ENCODE peak calls at places on chromosomes 12 and 14, in four cellular contexts. K is H1, Z is neuronal stem cell, T is mesenchymal stem cell. Y is an unnamed sample.

GRCh38 chr14:77458249-77458950 is 507 bp downstream of the AHSA1 start:
- DNase-seq in K (no peak), Z (no peak), T (peak; percentile 63), Y (peak; percentile 54)

GRCh38 chr14:54767450-54767849 is 135.2 kb downstream of the GCH1 start:
- DNase-seq in K (no peak), Z (no peak), T (no peak), Y (no peak)

GRCh38 chr12:124774054-124774461 is 89.6 kb downstream of the SCARB1 start:
- DNase-seq in K (no peak), Z (no peak), T (peak; percentile 36), Y (peak; percentile 67)

GRCh38 chr14:72894323-72894622 is 372 bp upstream of the DPF3 start:
- DNase-seq in K (no peak), Z (no peak), T (no peak), Y (no peak)

GRCh38 chr12:118055865-118056773 is 4.9 kb downstream of the WSB2 start:
- DNase-seq in K (no peak), Z (no peak), T (no peak), Y (no peak)

GRCh38 chr14:99718031-99718810 is 34.1 kb downstream of the CYP46A1 start:
- DNase-seq in K (no peak), Z (no peak), T (no peak), Y (no peak)

GRCh38 chr14:89719371-89720075 is 235.0 kb downstream of the EFCAB11 start:
- DNase-seq in K (no peak), Z (no peak), T (no peak), Y (no peak)

GRCh38 chr14:33848706-33849454 is 102.0 kb downstream of the EGLN3 start:
- DNase-seq in K (peak; percentile 86), Z (peak; percentile 85), T (peak; percentile 75), Y (peak; percentile 73)

GRCh38 chr12:77102123-77102522 is 36.8 kb upstream of the E2F7 start:
- DNase-seq in K (no peak), Z (no peak), T (no peak), Y (no peak)

GRCh38 chr12:68001486-68002466 is 12.5 kb downstream of the IFNG-AS1 start:
- DNase-seq in K (no peak), Z (no peak), T (peak; percentile 9), Y (no peak)

GRCh38 chr14:98234208-98234607 is 1037.8 kb downstream of the BCL11B start:
- DNase-seq in K (no peak), Z (no peak), T (no peak), Y (no peak)

GRCh38 chr12:55068416-55069010 is 48.7 kb downstream of the NEUROD4 start:
- DNase-seq in K (no peak), Z (peak; percentile 73), T (peak; percentile 49), Y (peak; percentile 83)

GRCh38 chr12:19120795-19121194 is 8.7 kb upstream of the PLEKHA5 start:
- DNase-seq in K (no peak), Z (no peak), T (peak; percentile 38), Y (peak; percentile 78)

GRCh38 chr14:32074887-32075572 is 2.1 kb upstream of the ARHGAP5 start:
- DNase-seq in K (no peak), Z (no peak), T (no peak), Y (no peak)

GRCh38 chr12:67394600-67394999 is 125.4 kb downstream of the CAND1 start:
- DNase-seq in K (no peak), Z (no peak), T (no peak), Y (peak; percentile 68)

GRCh38 chr12:32568241-32568640 is 110.9 kb upstream of the DNM1L start:
- DNase-seq in K (no peak), Z (no peak), T (peak; percentile 85), Y (peak; percentile 58)

GRCh38 chr12:3973269-3973884 is 100.2 kb upstream of the PARP11 start:
- DNase-seq in K (no peak), Z (no peak), T (no peak), Y (no peak)

GRCh38 chr12:109892748-109893147 is 7.3 kb upstream of the TCHP start:
- DNase-seq in K (no peak), Z (no peak), T (no peak), Y (no peak)

GRCh38 chr14:96626916-96627315 is 124.7 kb downstream of the PAPOLA start:
- DNase-seq in K (no peak), Z (no peak), T (no peak), Y (no peak)

GRCh38 chr14:71553779-71554178 is 378.4 kb upstream of the RGS6 start:
- DNase-seq in K (no peak), Z (no peak), T (no peak), Y (no peak)

GRCh38 chr12:113893221-113893620 is 72.9 kb downstream of the RBM19 start:
- DNase-seq in K (no peak), Z (no peak), T (no peak), Y (no peak)

GRCh38 chr12:46300906-46301305 is 32.1 kb upstream of the SLC38A1 start:
- DNase-seq in K (no peak), Z (no peak), T (no peak), Y (no peak)

GRCh38 chr14:92986254-92987147 is 63.6 kb downstream of the CHGA start:
- DNase-seq in K (no peak), Z (no peak), T (peak; percentile 28), Y (no peak)

GRCh38 chr14:92600318-92601053 is 86.9 kb downstream of the RIN3 start:
- DNase-seq in K (no peak), Z (no peak), T (peak; percentile 93), Y (peak; percentile 18)

GRCh38 chr12:52263761-52264434 is 10.5 kb upstream of the KRT86 start:
- DNase-seq in K (no peak), Z (no peak), T (no peak), Y (no peak)

GRCh38 chr12:116009805-116010204 is 267.7 kb downstream of the MED13L start:
- DNase-seq in K (no peak), Z (no peak), T (no peak), Y (peak; percentile 17)

GRCh38 chr14:100692859-100693558 is 33.7 kb upstream of the DLK1 start:
- DNase-seq in K (peak; percentile 15), Z (no peak), T (peak; percentile 98), Y (peak; percentile 40)

GRCh38 chr14:96762650-96763049 is 34.5 kb upstream of the VRK1 start:
- DNase-seq in K (peak; percentile 15), Z (peak; percentile 52), T (peak; percentile 50), Y (peak; percentile 87)

GRCh38 chr14:47060050-47060449 is 408.5 kb upstream of the RPL10L start:
- DNase-seq in K (no peak), Z (no peak), T (no peak), Y (no peak)

GRCh38 chr14:36315159-36315853 is 5.1 kb downstream of the MBIP start:
- DNase-seq in K (no peak), Z (no peak), T (no peak), Y (no peak)

GRCh38 chr12:17283563-17283962 is 677.6 kb upstream of the LMO3 start:
- DNase-seq in K (no peak), Z (no peak), T (no peak), Y (no peak)

GRCh38 chr14:90534091-90534837 is 137.4 kb downstream of the CALM1 start:
- DNase-seq in K (no peak), Z (no peak), T (peak; percentile 15), Y (no peak)

GRCh38 chr12:112386726-112387125 is 4.5 kb upstream of the HECTD4 start:
- DNase-seq in K (no peak), Z (no peak), T (peak; percentile 81), Y (no peak)

GRCh38 chr12:42809226-42809625 is 219.7 kb upstream of the PRICKLE1 start:
- DNase-seq in K (no peak), Z (no peak), T (no peak), Y (no peak)

GRCh38 chr12:113130457-113131135 is 5.0 kb downstream of the RASAL1 start:
- DNase-seq in K (no peak), Z (no peak), T (no peak), Y (no peak)

GRCh38 chr14:54173782-54174181 is 217.2 kb upstream of the BMP4 start:
- DNase-seq in K (no peak), Z (no peak), T (peak; percentile 43), Y (no peak)

GRCh38 chr14:58650857-58651256 is 13.1 kb downstream of the DACT1 start:
- DNase-seq in K (no peak), Z (no peak), T (no peak), Y (no peak)

GRCh38 chr14:97978336-97978735 is 1181.2 kb downstream of the VRK1 start:
- DNase-seq in K (peak; percentile 73), Z (peak; percentile 41), T (no peak), Y (peak; percentile 64)

GRCh38 chr12:116818341-116818856 is 62.8 kb downstream of the HRK start:
- DNase-seq in K (no peak), Z (no peak), T (peak; percentile 15), Y (peak; percentile 2)

GRCh38 chr14:86203843-86204242 is 673.9 kb downstream of the FLRT2 start:
- DNase-seq in K (no peak), Z (no peak), T (no peak), Y (no peak)
- H2BK12ac ChIP-seq in K (no peak overlapping the region), Z (no peak overlapping the region), T (no peak overlapping the region), Y (no peak overlapping the region)

GRCh38 chr12:57266681-57267080 is 15.7 kb upstream of the STAC3 start:
- DNase-seq in K (no peak), Z (no peak), T (no peak), Y (no peak)
- H3K36me3 ChIP-seq in K (no peaks in the 10 kb centered on the region), Z (peaks cover 19% of the 10 kb centered on the region), T (peaks cover 71% of the 10 kb centered on the region), Y (peaks cover 20% of the 10 kb centered on the region)

GRCh38 chr14:65720171-65720570 is 307.6 kb downstream of the FUT8 start:
- DNase-seq in K (no peak), Z (no peak), T (no peak), Y (no peak)
- H3K9me3 ChIP-seq in K (peaks cover 9% of the 10 kb centered on the region), Z (peaks cover 4% of the 10 kb centered on the region), T (peaks cover 23% of the 10 kb centered on the region), Y (peaks cover 5% of the 10 kb centered on the region)

DNA sequence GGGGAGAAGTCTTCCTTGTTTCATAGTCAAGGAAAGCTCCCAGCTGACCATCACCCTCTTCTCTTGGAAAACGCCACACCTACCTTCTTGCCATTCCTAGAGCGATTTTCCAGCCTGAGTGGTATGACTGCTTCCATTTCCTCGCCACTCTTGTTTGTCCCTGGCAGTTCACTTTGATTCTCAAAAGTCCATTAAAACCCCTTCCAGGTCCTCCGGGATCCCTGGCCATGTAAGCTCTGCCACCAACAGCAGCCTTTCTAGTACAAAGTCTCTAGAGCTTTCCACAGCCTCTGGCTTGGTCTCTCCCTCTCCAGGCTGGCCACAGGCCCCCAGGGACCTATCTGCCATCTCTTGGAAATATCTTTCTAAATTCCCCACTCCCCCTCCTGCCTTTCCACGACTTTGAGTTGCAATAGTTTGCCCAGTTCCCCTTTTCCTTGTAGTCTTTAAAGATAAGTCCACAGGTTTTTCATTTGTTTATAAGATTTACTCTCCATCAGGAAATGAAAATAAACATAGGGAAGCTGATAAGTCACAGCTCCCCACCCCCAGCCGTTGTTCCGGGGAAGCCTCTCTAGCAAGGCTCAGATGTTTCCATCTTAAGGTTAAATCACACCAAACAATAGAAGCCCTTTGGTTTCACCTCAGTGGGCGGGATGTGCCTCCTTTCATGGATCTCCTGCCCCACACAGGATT is 42.9 kb upstream of the SINHCAF start:
- DNase-seq in K (no peak), Z (peak; percentile 51), T (peak; percentile 36), Y (peak; percentile 84)
- H2BK12ac ChIP-seq in K (peak overlapping the region; percentile 99), Z (no peak overlapping the region), T (no peak overlapping the region), Y (peak overlapping the region; percentile 89)

DNA sequence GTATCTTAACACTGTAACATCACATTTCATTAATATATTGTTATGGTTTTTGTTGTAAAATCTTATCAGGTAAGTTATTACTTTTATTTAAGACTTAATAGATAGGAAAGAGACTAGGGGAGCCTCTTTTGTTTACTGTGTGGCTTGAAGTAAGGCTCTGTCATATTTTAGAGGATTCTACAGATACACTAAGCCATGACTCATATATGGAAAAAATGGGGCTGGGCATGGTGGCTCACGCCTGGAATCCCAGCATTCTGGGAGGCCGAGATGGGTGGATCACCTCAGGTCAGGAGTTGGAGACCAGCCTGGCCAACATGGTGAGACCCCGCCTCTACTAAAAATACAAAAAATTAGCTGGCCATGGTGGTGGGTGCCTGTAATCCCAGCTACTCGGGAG is 23.6 kb upstream of the NPFF start:
- DNase-seq in K (no peak), Z (no peak), T (peak; percentile 52), Y (peak; percentile 57)
- H3K36me3 ChIP-seq in K (peaks cover 2% of the 10 kb centered on the region), Z (peaks cover 21% of the 10 kb centered on the region), T (peaks cover 59% of the 10 kb centered on the region), Y (peaks cover 27% of the 10 kb centered on the region)

Y was measured in trophoblast cell.